ENCODE peak calls at places on chromosomes 3 and 15, in ten cellular contexts. E is heart right ventricle, A is ovary, B is mesendoderm, V is tibial nerve, Z is lower lobe of right lung, W is body of pancreas, I is left lung, X is psoas muscle, T is left ventricle myocardium inferior. Q is an unnamed sample.

GRCh38 chr15:67433495-67434099 is 87.3 kb upstream of the C15orf61 start:
- DNase-seq in E (no peak), T (peak; percentile 20), Z (no peak), V (peak; percentile 48), A (peak; percentile 56), X (no peak), B (peak; percentile 65), I (no peak), W (peak; percentile 54), Q (peak; percentile 75)

GRCh38 chr15:81037952-81038743 is 37.4 kb downstream of the TLNRD1 start:
- DNase-seq in T (no peak), W (no peak), E (no peak), B (no peak), Z (no peak), A (no peak), I (no peak), X (no peak), V (no peak), Q (no peak)

GRCh38 chr3:139653582-139653981 is 24.2 kb downstream of the NMNAT3 start:
- DNase-seq in I (no peak), B (no peak), V (peak; percentile 32), X (no peak), W (no peak), T (no peak), Z (no peak), A (peak; percentile 39), E (no peak), Q (no peak)

GRCh38 chr3:50587806-50588758 is 18.8 kb downstream of the HEMK1 start:
- DNase-seq in E (no peak), W (no peak), I (no peak), A (no peak), T (no peak), Z (no peak), B (no peak), V (no peak), X (peak; percentile 59), Q (no peak)

GRCh38 chr3:180142041-180142440 is 105.3 kb upstream of the PEX5L start:
- DNase-seq in A (no peak), Z (no peak), I (no peak), X (no peak), E (no peak), V (no peak), W (no peak), T (no peak), B (no peak), Q (no peak)

GRCh38 chr15:57218826-57219576 is 157.3 kb upstream of the CGNL1 start:
- DNase-seq in B (peak; percentile 96), A (no peak), I (no peak), W (no peak), T (no peak), X (no peak), V (no peak), Z (no peak), E (no peak), Q (peak; percentile 78)

GRCh38 chr15:25775317-25775912 is 87.7 kb downstream of the ATP10A start:
- DNase-seq in V (no peak), I (peak; percentile 33), W (peak; percentile 49), T (peak; percentile 75), B (peak; percentile 80), Z (no peak), E (peak; percentile 64), X (peak; percentile 81), A (no peak), Q (peak; percentile 62)

GRCh38 chr3:10927551-10927950 is 65.0 kb upstream of the SLC6A1 start:
- DNase-seq in Z (no peak), B (no peak), A (no peak), E (no peak), I (no peak), V (no peak), X (no peak), T (no peak), W (no peak), Q (no peak)

GRCh38 chr3:167318996-167319615 is 61.0 kb downstream of the ZBBX start:
- DNase-seq in B (no peak), T (no peak), X (no peak), I (no peak), Z (no peak), E (no peak), A (no peak), V (no peak), W (no peak), Q (no peak)

GRCh38 chr3:58631742-58632141 is 34.8 kb downstream of the FAM3D start:
- DNase-seq in I (no peak), W (no peak), V (no peak), A (no peak), E (no peak), T (no peak), X (no peak), B (no peak), Z (no peak), Q (no peak)

GRCh38 chr3:59189561-59190338 is 139.9 kb upstream of the CFAP20DC start:
- DNase-seq in I (no peak), E (no peak), Z (no peak), W (no peak), X (no peak), A (no peak), V (no peak), T (no peak), B (peak; percentile 63), Q (no peak)

GRCh38 chr15:77818484-77819270 is 186.0 kb upstream of the LINGO1 start:
- DNase-seq in B (peak; percentile 16), X (no peak), I (no peak), A (no peak), Z (no peak), E (no peak), V (no peak), T (no peak), W (no peak), Q (peak; percentile 29)

GRCh38 chr15:85840079-85840801 is 45.5 kb upstream of the KLHL25 start:
- DNase-seq in A (peak; percentile 87), I (peak; percentile 81), B (peak; percentile 87), X (peak; percentile 92), W (peak; percentile 94), Z (peak; percentile 91), E (peak; percentile 85), V (peak; percentile 67), T (peak; percentile 81), Q (peak; percentile 97)

DNA sequence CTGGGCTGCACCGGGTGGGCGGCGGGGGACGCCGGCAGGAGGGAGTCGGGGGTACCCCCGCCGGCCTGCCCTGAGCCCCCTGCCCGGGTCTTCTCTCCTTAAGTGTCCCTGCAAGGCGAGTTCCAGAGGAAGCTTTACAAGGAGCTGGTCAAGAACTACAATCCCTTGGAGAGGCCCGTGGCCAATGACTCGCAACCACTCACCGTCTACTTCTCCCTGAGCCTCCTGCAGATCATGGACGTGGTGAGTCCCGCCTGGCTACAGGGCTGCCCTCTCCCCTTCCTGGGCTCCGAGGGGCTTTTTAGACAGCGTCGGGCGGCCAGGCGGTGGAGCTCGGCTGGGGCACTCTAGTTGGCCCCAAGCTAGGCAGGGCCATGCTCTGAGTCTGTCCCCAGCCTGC is 480 bp downstream of the CHRNA7 start:
- DNase-seq in W (peak; percentile 14), E (no peak), A (no peak), T (no peak), V (no peak), B (peak; percentile 52), I (no peak), Z (no peak), X (no peak), Q (peak; percentile 41)
- H3K4me3 ChIP-seq in W (peak overlapping the region; percentile 76), E (peak overlapping the region; percentile 41), A (peak overlapping the region; percentile 60), T (peak overlapping the region; percentile 73), V (peak overlapping the region; percentile 53), B (peak overlapping the region; percentile 76), I (peak overlapping the region; percentile 35), Z (peak overlapping the region; percentile 57), X (peak overlapping the region; percentile 83), Q (peak overlapping the region; percentile 54)

GRCh38 chr15:79314186-79314585 is 3.3 kb downstream of the TMED3 start:
- DNase-seq in B (no peak), I (no peak), A (no peak), X (no peak), E (no peak), T (no peak), Z (no peak), V (no peak), W (no peak), Q (no peak)

GRCh38 chr15:79314811-79315210 is 3.9 kb downstream of the TMED3 start:
- DNase-seq in A (no peak), E (no peak), V (no peak), I (peak; percentile 61), Z (peak; percentile 72), T (no peak), W (peak; percentile 39), X (no peak), B (no peak), Q (no peak)

GRCh38 chr15:79311901-79312553 is 1.1 kb downstream of the TMED3 start:
- DNase-seq in I (no peak), E (no peak), X (no peak), W (no peak), A (no peak), T (no peak), V (no peak), Z (no peak), B (no peak), Q (peak; percentile 31)

GRCh38 chr15:79316864-79317263 is 6.0 kb downstream of the TMED3 start:
- DNase-seq in X (no peak), Z (no peak), B (no peak), E (no peak), V (no peak), T (no peak), A (no peak), W (no peak), I (no peak), Q (no peak)

DNA sequence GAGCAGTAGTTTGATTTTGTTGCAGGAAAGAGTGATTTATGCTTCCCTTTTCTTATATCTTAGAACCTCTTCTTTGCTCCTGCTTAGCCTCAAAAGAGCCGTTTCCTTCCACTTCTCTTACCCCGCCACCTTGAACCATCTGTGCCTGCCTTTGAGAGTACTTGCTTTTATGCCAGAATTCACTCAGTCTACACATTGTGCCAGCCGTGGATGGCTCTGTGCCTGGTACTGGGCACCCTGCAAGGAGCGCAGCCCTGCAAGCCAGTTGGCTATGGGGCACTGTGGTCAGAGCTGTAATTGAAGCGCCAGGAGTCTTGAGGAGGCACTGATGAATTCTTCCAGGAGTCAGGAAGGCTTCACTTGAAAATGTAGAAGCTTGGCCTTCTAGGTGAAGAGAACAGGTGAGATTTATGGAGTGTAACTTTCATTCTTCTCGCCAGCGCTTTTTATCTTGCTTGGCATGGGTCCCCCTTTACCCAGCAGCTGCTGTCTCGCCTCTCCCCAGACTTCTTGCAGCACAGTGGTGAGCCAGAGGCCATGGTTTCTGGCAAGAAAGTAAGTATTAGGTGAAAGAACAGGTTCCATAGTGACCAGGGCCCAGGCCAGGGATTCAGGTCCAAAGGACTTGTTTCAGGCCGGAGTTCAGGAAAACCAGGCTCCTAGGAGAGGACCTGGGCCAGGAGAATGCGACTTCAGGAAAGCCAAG is 4.9 kb downstream of the TMED3 start:
- DNase-seq in A (no peak), V (no peak), B (no peak), X (no peak), E (peak; percentile 54), T (peak; percentile 25), Z (no peak), W (peak; percentile 50), I (no peak), Q (no peak)
- H3K4me1 ChIP-seq in A (peaks cover 11% of the 10 kb centered on the region), V (peaks cover 19% of the 10 kb centered on the region), B (peaks cover 4% of the 10 kb centered on the region), X (peaks cover 6% of the 10 kb centered on the region), E (peaks cover 13% of the 10 kb centered on the region), T (peaks cover 16% of the 10 kb centered on the region), Z (peaks cover 13% of the 10 kb centered on the region), W (peaks cover 56% of the 10 kb centered on the region), I (no peaks in the 10 kb centered on the region), Q (peaks cover 12% of the 10 kb centered on the region)

GRCh38 chr3:185659942-185660921 is 74.1 kb downstream of the SENP2 start:
- DNase-seq in A (peak; percentile 84), X (peak; percentile 66), T (peak; percentile 66), W (peak; percentile 83), V (peak; percentile 79), E (peak; percentile 62), I (peak; percentile 76), B (peak; percentile 95), Z (peak; percentile 84), Q (peak; percentile 84)
- H3K36me3 ChIP-seq in A (no peaks in the 10 kb centered on the region), X (no peaks in the 10 kb centered on the region), T (no peaks in the 10 kb centered on the region), W (no peaks in the 10 kb centered on the region), V (peaks cover 17% of the 10 kb centered on the region), E (no peaks in the 10 kb centered on the region), I (no peaks in the 10 kb centered on the region), B (peaks cover 13% of the 10 kb centered on the region), Z (peaks cover 8% of the 10 kb centered on the region), Q (peaks cover 51% of the 10 kb centered on the region)

GRCh38 chr3:168467085-168467714 is 371.5 kb upstream of the GOLIM4 start:
- DNase-seq in I (no peak), E (no peak), W (peak; percentile 29), Z (no peak), V (peak; percentile 14), A (no peak), T (no peak), B (peak; percentile 76), X (no peak), Q (no peak)
- H3K4me3 ChIP-seq in I (no peak overlapping the region), E (no peak overlapping the region), W (no peak overlapping the region), Z (no peak overlapping the region), V (no peak overlapping the region), A (no peak overlapping the region), T (no peak overlapping the region), B (no peak overlapping the region), X (no peak overlapping the region), Q (no peak overlapping the region)

Q was measured in HAP-1.